ENCODE peak calls at places on chromosomes 16 and 17, in six cellular contexts. N is colonic mucosa, Z is heart right ventricle, T is tibial nerve, I is body of pancreas, F is stomach. L is an unnamed sample.

GRCh38 chr16:85002643-85003042 is 8.7 kb downstream of the ZDHHC7 start:
- DNase-seq in N (no peak), Z (peak; percentile 60), T (peak; percentile 41), I (no peak), F (no peak), L (peak; percentile 49)

GRCh38 chr17:10127819-10128375 is 70.5 kb downstream of the GAS7 start:
- DNase-seq in N (peak; percentile 61), Z (peak; percentile 84), T (peak; percentile 77), I (peak; percentile 47), F (peak; percentile 42), L (peak; percentile 85)

GRCh38 chr17:962166-962565 is 17.4 kb downstream of the NXN start:
- DNase-seq in N (no peak), Z (no peak), T (no peak), I (no peak), F (no peak), L (no peak)

GRCh38 chr16:83137894-83138293 is 511.1 kb downstream of the CDH13 start:
- DNase-seq in N (no peak), Z (no peak), T (no peak), I (no peak), F (no peak), L (no peak)

GRCh38 chr16:50502616-50503000 is 45.6 kb upstream of the NKD1 start:
- DNase-seq in N (no peak), Z (no peak), T (no peak), I (no peak), F (no peak), L (no peak)

GRCh38 chr16:53878216-53878615 is 174.3 kb downstream of the FTO start:
- DNase-seq in N (no peak), Z (no peak), T (no peak), I (no peak), F (no peak), L (no peak)

GRCh38 chr17:42272576-42272975 is 3.6 kb downstream of the STAT5B start:
- DNase-seq in N (no peak), Z (no peak), T (no peak), I (no peak), F (no peak), L (no peak)

GRCh38 chr17:78307887-78308633 is 51.8 kb downstream of the SOCS3 start:
- DNase-seq in N (no peak), Z (no peak), T (no peak), I (peak; percentile 80), F (no peak), L (no peak)

GRCh38 chr17:81419333-81419885 is 24.2 kb downstream of the BAHCC1 start:
- DNase-seq in N (peak; percentile 86), Z (peak; percentile 93), T (no peak), I (peak; percentile 83), F (peak; percentile 84), L (peak; percentile 97)

GRCh38 chr17:72984145-72984924 is 108.2 kb downstream of the SLC39A11 start:
- DNase-seq in N (no peak), Z (no peak), T (no peak), I (no peak), F (no peak), L (no peak)

GRCh38 chr16:9123401-9123800 is 32.0 kb downstream of the HAPSTR1 start:
- DNase-seq in N (no peak), Z (no peak), T (no peak), I (no peak), F (no peak), L (no peak)

GRCh38 chr16:89114159-89114981 is 20.7 kb downstream of the ACSF3 start:
- DNase-seq in N (no peak), Z (no peak), T (no peak), I (peak; percentile 7), F (no peak), L (no peak)

GRCh38 chr17:63694229-63694973 is 5.5 kb downstream of the LIMD2 start:
- DNase-seq in N (no peak), Z (no peak), T (no peak), I (no peak), F (no peak), L (no peak)

GRCh38 chr16:7744546-7745294 is 412.1 kb downstream of the RBFOX1 start:
- DNase-seq in N (no peak), Z (no peak), T (no peak), I (no peak), F (no peak), L (no peak)

GRCh38 chr17:29357821-29358232 is 32.3 kb upstream of the TAOK1 start:
- DNase-seq in N (no peak), Z (no peak), T (no peak), I (no peak), F (no peak), L (no peak)

GRCh38 chr17:40516581-40517285 is 15.3 kb upstream of the TNS4 start:
- DNase-seq in N (peak; percentile 67), Z (no peak), T (no peak), I (no peak), F (no peak), L (no peak)

DNA sequence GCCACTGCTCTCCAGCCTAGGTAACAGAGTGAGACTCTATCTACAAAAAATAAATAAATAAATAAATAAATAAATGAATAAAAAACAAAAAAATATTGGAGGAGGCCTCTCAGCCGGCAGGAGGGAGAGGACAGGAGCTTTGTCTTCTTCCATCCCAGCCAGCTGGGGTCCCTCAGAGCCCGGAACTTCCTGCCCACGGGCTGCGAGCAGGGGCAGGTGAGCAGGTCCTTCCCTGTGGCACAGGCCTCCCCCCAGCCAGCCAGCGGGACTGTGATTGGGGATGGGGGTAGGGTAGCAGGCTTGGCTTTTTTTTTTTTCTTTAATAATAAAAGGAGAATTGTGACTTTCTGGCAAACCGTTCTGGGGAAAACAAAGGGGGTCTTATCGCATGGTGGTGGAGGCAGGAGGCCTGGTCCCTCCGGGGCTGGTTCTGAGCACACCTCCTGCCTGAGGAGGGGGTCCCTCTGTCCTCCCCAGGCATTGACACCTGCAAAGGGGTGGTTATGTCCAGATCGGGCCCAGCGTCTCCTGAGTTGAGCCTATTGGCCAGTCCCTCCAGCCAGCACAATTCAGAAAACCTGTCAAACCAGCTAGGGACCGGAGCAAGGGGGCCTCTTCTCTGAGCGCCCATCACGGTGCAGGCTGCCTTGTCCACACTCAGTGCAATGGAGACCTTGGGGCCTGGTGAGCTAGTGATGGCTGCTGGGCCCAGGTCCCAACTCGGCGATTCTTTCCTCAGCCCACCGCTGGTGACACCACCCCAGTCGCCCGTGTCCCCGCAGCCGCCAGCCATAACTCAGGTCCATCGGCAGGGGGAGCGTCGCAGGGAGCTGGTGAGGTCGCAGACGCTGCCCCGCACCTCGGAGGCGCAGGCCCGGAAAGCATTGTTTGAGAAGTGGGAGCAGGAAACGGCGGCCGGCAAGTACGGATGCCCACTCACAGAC is 10.3 kb downstream of the SMTNL2 start:
- DNase-seq in N (peak; percentile 39), Z (no peak), T (no peak), I (peak; percentile 35), F (peak; percentile 67), L (no peak)
- H3K27me3 ChIP-seq in N (no peaks in the 10 kb centered on the region), Z (no peaks in the 10 kb centered on the region), T (peaks cover 10% of the 10 kb centered on the region), I (no peaks in the 10 kb centered on the region), F (no peaks in the 10 kb centered on the region), L (no peaks in the 10 kb centered on the region)

GRCh38 chr16:29663020-29663828 is at the start of gene SPN:
- DNase-seq in N (no peak), Z (no peak), T (no peak), I (no peak), F (no peak), L (no peak)

GRCh38 chr16:29662000-29662728 is 883 bp upstream of the SPN start:
- DNase-seq in N (no peak), Z (no peak), T (no peak), I (no peak), F (no peak), L (no peak)

GRCh38 chr16:29662729-29663019 is 373 bp upstream of the SPN start:
- DNase-seq in N (no peak), Z (no peak), T (no peak), I (no peak), F (peak; percentile 27), L (no peak)

GRCh38 chr16:29664133-29664912 is 1.3 kb downstream of the SPN start:
- DNase-seq in N (no peak), Z (no peak), T (no peak), I (peak; percentile 17), F (no peak), L (no peak)

DNA sequence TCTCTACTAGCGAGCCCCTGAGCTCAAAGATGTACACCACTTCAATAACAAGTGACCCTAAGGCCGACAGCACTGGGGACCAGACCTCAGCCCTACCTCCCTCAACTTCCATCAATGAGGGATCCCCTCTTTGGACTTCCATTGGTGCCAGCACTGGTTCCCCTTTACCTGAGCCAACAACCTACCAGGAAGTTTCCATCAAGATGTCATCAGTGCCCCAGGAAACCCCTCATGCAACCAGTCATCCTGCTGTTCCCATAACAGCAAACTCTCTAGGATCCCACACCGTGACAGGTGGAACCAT is 734 bp downstream of the SPN start:
- DNase-seq in N (no peak), Z (no peak), T (no peak), I (no peak), F (no peak), L (no peak)
- H3K27ac ChIP-seq in N (no peak overlapping the region), Z (no peak overlapping the region), T (peak overlapping the region; percentile 74), I (no peak overlapping the region), F (peak overlapping the region; percentile 65), L (no peak overlapping the region)

GRCh38 chr17:34710226-34710625 is 130.8 kb downstream of the TMEM132E start:
- DNase-seq in N (no peak), Z (no peak), T (no peak), I (no peak), F (no peak), L (no peak)
- H3K36me3 ChIP-seq in N (no peaks in the 10 kb centered on the region), Z (no peaks in the 10 kb centered on the region), T (no peaks in the 10 kb centered on the region), I (no peaks in the 10 kb centered on the region), F (no peaks in the 10 kb centered on the region), L (no peaks in the 10 kb centered on the region)

DNA sequence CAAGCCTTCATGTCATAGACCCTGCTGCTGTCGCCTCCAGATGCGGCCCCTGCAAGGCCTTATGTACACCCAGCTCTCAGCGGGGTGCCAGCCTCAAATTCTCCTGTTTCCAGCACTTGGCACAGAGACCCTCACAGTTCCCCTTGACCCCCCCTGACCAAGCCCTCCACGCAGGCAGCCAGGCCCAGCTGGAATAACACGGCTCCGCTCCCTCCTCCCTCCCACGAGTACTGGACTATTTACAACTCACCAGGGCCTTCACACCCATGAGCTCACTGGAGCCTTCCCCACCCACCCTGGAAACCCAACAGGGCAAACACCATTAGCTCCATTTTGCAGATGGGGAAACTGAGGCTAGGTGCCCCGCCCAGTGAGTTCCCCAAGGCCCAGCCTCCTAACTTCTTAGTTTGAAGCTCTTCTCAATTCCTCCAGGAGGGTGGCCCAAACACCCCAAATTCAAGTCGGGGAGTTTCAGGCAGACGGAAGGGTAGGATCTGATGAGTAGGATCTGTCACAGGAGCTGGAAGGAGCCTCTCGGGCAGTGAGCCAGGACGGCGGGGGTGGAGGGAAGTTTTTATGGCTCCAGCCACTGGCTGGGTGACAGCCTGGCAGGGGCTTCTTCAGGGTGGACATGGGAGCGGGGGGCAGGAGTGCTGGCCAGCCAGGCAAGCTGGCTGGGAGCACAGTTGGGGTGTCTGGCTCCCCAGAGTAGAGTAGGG is 17.5 kb upstream of the DLX4 start:
- DNase-seq in N (no peak), Z (no peak), T (no peak), I (no peak), F (no peak), L (no peak)
- H3K27me3 ChIP-seq in N (peaks cover 11% of the 10 kb centered on the region), Z (peaks cover 60% of the 10 kb centered on the region), T (peaks cover 72% of the 10 kb centered on the region), I (no peaks in the 10 kb centered on the region), F (peaks cover 10% of the 10 kb centered on the region), L (peaks cover 7% of the 10 kb centered on the region)

L was measured in heart left ventricle.